ENCODE peak calls at places on chromosomes 6 and 20, in six cellular contexts. C is GM13977, W is glutamatergic neuron, I is GM12865, G is chondrocyte, U is cardiac muscle cell. S is an unnamed sample.

GRCh38 chr6:56742122-56742791 is 99.6 kb upstream of the DST start:
- DNase-seq in C (no peak), W (no peak), I (peak), G (no peak), U (peak), S (no peak)

GRCh38 chr6:26312501-26313390 is 52.3 kb upstream of the BTN3A2 start:
- DNase-seq in C (no peak), W (peak), I (peak), G (no peak), U (peak), S (peak)

GRCh38 chr20:45817652-45818194 is 5.3 kb downstream of the UBE2C start:
- DNase-seq in C (no peak), W (no peak), I (no peak), G (no peak), U (peak), S (no peak)

GRCh38 chr6:38997128-38997761 is 51.3 kb upstream of the GLP1R start:
- DNase-seq in C (peak), W (peak), I (peak), G (no peak), U (peak), S (no peak)

GRCh38 chr6:80363501-80363900 is 257.0 kb downstream of the BCKDHB start:
- DNase-seq in C (no peak), W (no peak), I (no peak), G (no peak), U (peak), S (no peak)

GRCh38 chr20:2515203-2515602 is 6.5 kb upstream of the ZNF343 start:
- DNase-seq in C (no peak), W (no peak), I (no peak), G (no peak), U (no peak), S (no peak)

GRCh38 chr6:63802606-63803206 is 167.1 kb downstream of the PHF3 start:
- DNase-seq in C (peak), W (no peak), I (peak), G (no peak), U (peak), S (no peak)

GRCh38 chr6:21522007-21522758 is 71.4 kb upstream of the SOX4 start:
- DNase-seq in C (no peak), W (no peak), I (no peak), G (no peak), U (no peak), S (no peak)

GRCh38 chr6:89321571-89321970 is 6.5 kb upstream of the GABRR2 start:
- DNase-seq in C (no peak), W (no peak), I (peak), G (no peak), U (peak), S (no peak)

GRCh38 chr6:88349511-88349910 is 183.4 kb upstream of the CNR1 start:
- DNase-seq in C (no peak), W (no peak), I (no peak), G (no peak), U (peak), S (no peak)

GRCh38 chr20:57594092-57594911 is 25.9 kb downstream of the ZBP1 start:
- DNase-seq in C (peak), W (peak), I (peak), G (no peak), U (peak), S (no peak)

GRCh38 chr6:154039231-154039842 is at the start of gene OPRM1:
- DNase-seq in C (peak), W (peak), I (peak), G (peak), U (peak), S (peak)

GRCh38 chr6:157385482-157385881 is 4.5 kb downstream of the ZDHHC14 start:
- DNase-seq in C (no peak), W (no peak), I (peak), G (no peak), U (no peak), S (no peak)

GRCh38 chr20:39070484-39071231 is 108.5 kb downstream of the DHX35 start:
- DNase-seq in C (no peak), W (no peak), I (no peak), G (no peak), U (peak), S (no peak)

GRCh38 chr6:165884813-165885765 is 222.0 kb upstream of the PDE10A start:
- DNase-seq in C (peak), W (peak), I (peak), G (no peak), U (peak), S (peak)

GRCh38 chr6:28726569-28727309 is 197.0 kb downstream of the TRIM27 start:
- DNase-seq in C (no peak), W (no peak), I (no peak), G (no peak), U (no peak), S (no peak)

DNA sequence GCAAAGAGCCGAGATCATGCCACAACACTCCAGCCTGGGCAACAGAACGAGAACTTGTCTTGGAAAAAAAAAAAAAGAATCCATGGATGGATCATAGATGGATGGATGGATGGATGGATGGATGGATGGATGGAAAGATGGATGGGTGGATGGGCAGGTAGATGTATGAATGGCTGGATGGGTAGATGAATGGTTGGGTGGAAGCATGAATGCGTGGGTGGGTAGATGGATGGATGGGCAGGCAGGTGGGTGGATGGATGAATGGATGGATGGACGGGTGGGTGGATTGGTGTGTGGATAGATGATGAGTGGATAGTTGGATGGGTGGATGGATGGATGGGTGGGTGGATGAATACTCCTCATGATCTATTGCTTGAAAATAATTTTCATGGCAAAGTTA is 1.4 kb downstream of the JPH2 start:
- DNase-seq in C (no peak), W (no peak), I (no peak), G (no peak), U (no peak), S (no peak)
- TF ChIP-seq CTCF in C (no peak), W (no peak), I (no peak), G (no peak), U (no peak), S (no peak)

DNA sequence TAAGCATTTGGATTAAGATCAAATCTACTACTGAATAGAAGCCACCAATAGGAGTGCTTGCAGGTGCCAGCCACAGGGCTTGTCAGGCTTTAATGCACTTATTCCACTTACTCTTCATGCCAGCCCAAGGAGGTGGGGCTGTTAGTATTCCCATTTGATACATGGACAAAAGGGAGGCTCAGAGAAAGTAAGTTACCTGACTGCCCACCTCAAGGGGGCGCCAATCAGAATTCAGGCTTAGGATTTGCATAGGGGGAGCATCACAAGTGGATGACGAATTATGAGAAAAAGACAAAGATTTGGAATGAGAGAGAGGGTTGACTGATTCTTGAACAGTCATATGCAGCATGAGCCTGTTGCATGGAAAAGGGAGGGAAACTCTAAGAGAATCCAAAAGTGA is 188.4 kb upstream of the TSHZ2 start:
- DNase-seq in C (no peak), W (peak), I (peak), G (no peak), U (peak), S (no peak)
- TF ChIP-seq CTCF in C (peak), W (peak), I (no peak), G (peak), U (peak), S (peak)

GRCh38 chr20:63782051-63782471 is 42.5 kb downstream of the SLC2A4RG start:
- DNase-seq in C (no peak), W (no peak), I (peak), G (no peak), U (no peak), S (no peak)
- TF ChIP-seq CTCF in C (no peak), W (no peak), I (peak), G (no peak), U (no peak), S (no peak)

DNA sequence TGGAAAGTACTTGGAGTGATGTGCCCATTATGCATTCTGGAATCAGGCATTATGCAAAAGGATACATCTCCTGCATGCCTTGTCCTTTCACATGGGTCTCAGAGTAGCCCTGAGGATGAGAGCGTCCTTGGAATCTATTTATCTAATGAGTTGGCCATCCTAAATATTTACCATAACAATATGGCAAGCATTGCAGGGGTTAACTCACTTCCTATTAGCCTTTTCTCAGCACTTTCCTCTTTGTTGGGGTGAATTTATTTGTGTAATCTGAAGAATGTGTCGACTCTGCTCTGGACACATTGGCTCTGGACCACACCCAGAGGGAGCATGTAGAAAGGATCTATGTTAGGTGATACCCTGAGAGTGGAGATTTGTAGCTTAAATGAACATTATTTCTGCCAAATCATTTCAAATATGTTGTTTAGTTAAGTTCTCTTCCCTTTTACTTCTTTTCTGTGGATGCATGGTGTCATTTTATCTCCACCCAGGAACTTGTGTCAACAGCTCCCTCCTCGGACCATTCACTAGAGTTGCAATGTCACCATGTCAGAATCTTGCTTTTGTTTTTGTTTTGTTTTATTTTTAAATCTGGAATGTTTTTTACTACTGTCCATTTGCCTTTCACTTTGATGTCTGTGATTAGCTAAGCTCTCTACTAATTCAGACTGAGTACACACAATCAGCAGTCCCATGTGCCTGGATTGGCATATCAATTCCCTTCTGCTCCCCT is 757.0 kb upstream of the MMS22L start:
- DNase-seq in C (no peak), W (no peak), I (no peak), G (no peak), U (peak), S (no peak)
- TF ChIP-seq CTCF in C (peak), W (peak), I (no peak), G (peak), U (no peak), S (peak)

GRCh38 chr20:25669826-25670422 is 26.7 kb downstream of the ZNF337 start:
- DNase-seq in C (no peak), W (no peak), I (no peak), G (no peak), U (peak), S (no peak)
- TF ChIP-seq CTCF in C (no peak), W (peak), I (no peak), G (peak), U (no peak), S (peak)